ENCODE peak calls at places on chromosomes 5 and 9, in seven cellular contexts. One of them, this sample, is unnamed.
A peak's percentile ranks its signal among the peaks of the same experiment; 100 is the strongest.

GRCh38 chr5:100566382-100567141 is 31.4 kb downstream of the FAM174A start:
- DNase-seq in heart left ventricle: no peak
- DNase-seq in astrocyte of the cerebellum: no peak
- DNase-seq in pancreas: no peak
- DNase-seq in WTC11: no peak
- DNase-seq in sigmoid colon: no peak
- DNase-seq in heart right ventricle: no peak
- DNase-seq in this sample: no peak

GRCh38 chr9:16509946-16510504 is 360.4 kb downstream of the BNC2 start:
- DNase-seq in heart left ventricle: no peak
- DNase-seq in astrocyte of the cerebellum: peak; percentile 82
- DNase-seq in pancreas: no peak
- DNase-seq in WTC11: no peak
- DNase-seq in sigmoid colon: no peak
- DNase-seq in heart right ventricle: no peak
- DNase-seq in this sample: peak; percentile 86

GRCh38 chr5:123044926-123045617 is 8.5 kb upstream of the PPIC start:
- DNase-seq in heart left ventricle: no peak
- DNase-seq in astrocyte of the cerebellum: no peak
- DNase-seq in pancreas: no peak
- DNase-seq in WTC11: no peak
- DNase-seq in sigmoid colon: no peak
- DNase-seq in heart right ventricle: no peak
- DNase-seq in this sample: no peak

GRCh38 chr9:34125681-34126206 is 754 bp downstream of the DCAF12 start:
- DNase-seq in heart left ventricle: no peak
- DNase-seq in astrocyte of the cerebellum: no peak
- DNase-seq in pancreas: no peak
- DNase-seq in WTC11: peak; percentile 16
- DNase-seq in sigmoid colon: no peak
- DNase-seq in heart right ventricle: no peak
- DNase-seq in this sample: peak; percentile 19

GRCh38 chr9:38441347-38442085 is 17.3 kb upstream of the IGFBPL1 start:
- DNase-seq in heart left ventricle: no peak
- DNase-seq in astrocyte of the cerebellum: no peak
- DNase-seq in pancreas: no peak
- DNase-seq in WTC11: no peak
- DNase-seq in sigmoid colon: no peak
- DNase-seq in heart right ventricle: no peak
- DNase-seq in this sample: no peak

GRCh38 chr5:133934822-133935793 is 33.3 kb downstream of the C5orf15 start:
- DNase-seq in heart left ventricle: no peak
- DNase-seq in astrocyte of the cerebellum: no peak
- DNase-seq in pancreas: no peak
- DNase-seq in WTC11: no peak
- DNase-seq in sigmoid colon: no peak
- DNase-seq in heart right ventricle: no peak
- DNase-seq in this sample: no peak

GRCh38 chr5:8750100-8750499 is 795.8 kb downstream of the SEMA5A start:
- DNase-seq in heart left ventricle: no peak
- DNase-seq in astrocyte of the cerebellum: no peak
- DNase-seq in pancreas: no peak
- DNase-seq in WTC11: no peak
- DNase-seq in sigmoid colon: no peak
- DNase-seq in heart right ventricle: no peak
- DNase-seq in this sample: no peak

GRCh38 chr5:153520952-153521351 is 30.5 kb downstream of the GRIA1 start:
- DNase-seq in heart left ventricle: no peak
- DNase-seq in astrocyte of the cerebellum: no peak
- DNase-seq in pancreas: no peak
- DNase-seq in WTC11: no peak
- DNase-seq in sigmoid colon: no peak
- DNase-seq in heart right ventricle: no peak
- DNase-seq in this sample: no peak

GRCh38 chr5:76252437-76252836 is 150.6 kb upstream of the IQGAP2 start:
- DNase-seq in heart left ventricle: no peak
- DNase-seq in astrocyte of the cerebellum: no peak
- DNase-seq in pancreas: no peak
- DNase-seq in WTC11: no peak
- DNase-seq in sigmoid colon: no peak
- DNase-seq in heart right ventricle: no peak
- DNase-seq in this sample: no peak

GRCh38 chr5:115450741-115451140 is 93.8 kb downstream of the FEM1C start:
- DNase-seq in heart left ventricle: no peak
- DNase-seq in astrocyte of the cerebellum: no peak
- DNase-seq in pancreas: no peak
- DNase-seq in WTC11: no peak
- DNase-seq in sigmoid colon: no peak
- DNase-seq in heart right ventricle: no peak
- DNase-seq in this sample: peak; percentile 65

GRCh38 chr5:115414406-115415142 is 118.1 kb upstream of the CCDC112 start:
- DNase-seq in heart left ventricle: peak; percentile 49
- DNase-seq in astrocyte of the cerebellum: peak; percentile 28
- DNase-seq in pancreas: no peak
- DNase-seq in WTC11: no peak
- DNase-seq in sigmoid colon: peak; percentile 78
- DNase-seq in heart right ventricle: no peak
- DNase-seq in this sample: peak; percentile 63

GRCh38 chr9:14309403-14309802 is 4.5 kb downstream of the NFIB start:
- DNase-seq in heart left ventricle: no peak
- DNase-seq in astrocyte of the cerebellum: peak; percentile 82
- DNase-seq in pancreas: no peak
- DNase-seq in WTC11: no peak
- DNase-seq in sigmoid colon: no peak
- DNase-seq in heart right ventricle: no peak
- DNase-seq in this sample: peak; percentile 87

GRCh38 chr9:124569942-124570341 is 62.7 kb upstream of the NR5A1 start:
- DNase-seq in heart left ventricle: no peak
- DNase-seq in astrocyte of the cerebellum: no peak
- DNase-seq in pancreas: no peak
- DNase-seq in WTC11: no peak
- DNase-seq in sigmoid colon: no peak
- DNase-seq in heart right ventricle: no peak
- DNase-seq in this sample: no peak

GRCh38 chr9:111483862-111484563 is at the start of gene ECPAS:
- DNase-seq in heart left ventricle: peak; percentile 82
- DNase-seq in astrocyte of the cerebellum: peak; percentile 33
- DNase-seq in pancreas: peak; percentile 84
- DNase-seq in WTC11: peak; percentile 71
- DNase-seq in sigmoid colon: peak; percentile 88
- DNase-seq in heart right ventricle: peak; percentile 77
- DNase-seq in this sample: peak; percentile 82

GRCh38 chr5:112203229-112203628 is 215.8 kb downstream of the EPB41L4A start:
- DNase-seq in heart left ventricle: no peak
- DNase-seq in astrocyte of the cerebellum: no peak
- DNase-seq in pancreas: no peak
- DNase-seq in WTC11: no peak
- DNase-seq in sigmoid colon: no peak
- DNase-seq in heart right ventricle: no peak
- DNase-seq in this sample: no peak

GRCh38 chr9:34633851-34634550 is 3.6 kb downstream of the SIGMAR1 start:
- DNase-seq in heart left ventricle: peak; percentile 46
- DNase-seq in astrocyte of the cerebellum: peak; percentile 45
- DNase-seq in pancreas: peak; percentile 82
- DNase-seq in WTC11: peak; percentile 75
- DNase-seq in sigmoid colon: peak; percentile 79
- DNase-seq in heart right ventricle: peak; percentile 61
- DNase-seq in this sample: peak; percentile 55

GRCh38 chr5:173238312-173239232 is 3.6 kb upstream of the NKX2-5 start:
- DNase-seq in heart left ventricle: peak; percentile 29
- DNase-seq in astrocyte of the cerebellum: no peak
- DNase-seq in pancreas: no peak
- DNase-seq in WTC11: no peak
- DNase-seq in sigmoid colon: no peak
- DNase-seq in heart right ventricle: no peak
- DNase-seq in this sample: no peak

GRCh38 chr9:113844466-113844865 is 31.6 kb upstream of the ZNF618 start:
- DNase-seq in heart left ventricle: no peak
- DNase-seq in astrocyte of the cerebellum: no peak
- DNase-seq in pancreas: no peak
- DNase-seq in WTC11: no peak
- DNase-seq in sigmoid colon: no peak
- DNase-seq in heart right ventricle: no peak
- DNase-seq in this sample: no peak

GRCh38 chr5:139910901-139911300 is 115.3 kb downstream of the PSD2 start:
- DNase-seq in heart left ventricle: no peak
- DNase-seq in astrocyte of the cerebellum: no peak
- DNase-seq in pancreas: no peak
- DNase-seq in WTC11: no peak
- DNase-seq in sigmoid colon: peak; percentile 45
- DNase-seq in heart right ventricle: no peak
- DNase-seq in this sample: no peak

GRCh38 chr9:122807271-122807900 is 7.5 kb downstream of the OR1K1 start:
- DNase-seq in heart left ventricle: no peak
- DNase-seq in astrocyte of the cerebellum: no peak
- DNase-seq in pancreas: no peak
- DNase-seq in WTC11: no peak
- DNase-seq in sigmoid colon: no peak
- DNase-seq in heart right ventricle: no peak
- DNase-seq in this sample: no peak

GRCh38 chr5:72920690-72921089 is 35.2 kb upstream of the FCHO2 start:
- DNase-seq in heart left ventricle: no peak
- DNase-seq in astrocyte of the cerebellum: peak; percentile 29
- DNase-seq in pancreas: no peak
- DNase-seq in WTC11: no peak
- DNase-seq in sigmoid colon: no peak
- DNase-seq in heart right ventricle: no peak
- DNase-seq in this sample: peak; percentile 57

GRCh38 chr9:13351768-13352386 is 72.4 kb upstream of the MPDZ start:
- DNase-seq in heart left ventricle: no peak
- DNase-seq in astrocyte of the cerebellum: peak; percentile 71
- DNase-seq in pancreas: no peak
- DNase-seq in WTC11: no peak
- DNase-seq in sigmoid colon: no peak
- DNase-seq in heart right ventricle: no peak
- DNase-seq in this sample: peak; percentile 73

GRCh38 chr9:93809204-93809940 is 145.8 kb downstream of the BARX1 start:
- DNase-seq in heart left ventricle: no peak
- DNase-seq in astrocyte of the cerebellum: no peak
- DNase-seq in pancreas: no peak
- DNase-seq in WTC11: no peak
- DNase-seq in sigmoid colon: no peak
- DNase-seq in heart right ventricle: no peak
- DNase-seq in this sample: no peak

GRCh38 chr9:126125177-126125576 is 201.5 kb upstream of the MVB12B start:
- DNase-seq in heart left ventricle: no peak
- DNase-seq in astrocyte of the cerebellum: no peak
- DNase-seq in pancreas: no peak
- DNase-seq in WTC11: no peak
- DNase-seq in sigmoid colon: no peak
- DNase-seq in heart right ventricle: no peak
- DNase-seq in this sample: no peak

DNA sequence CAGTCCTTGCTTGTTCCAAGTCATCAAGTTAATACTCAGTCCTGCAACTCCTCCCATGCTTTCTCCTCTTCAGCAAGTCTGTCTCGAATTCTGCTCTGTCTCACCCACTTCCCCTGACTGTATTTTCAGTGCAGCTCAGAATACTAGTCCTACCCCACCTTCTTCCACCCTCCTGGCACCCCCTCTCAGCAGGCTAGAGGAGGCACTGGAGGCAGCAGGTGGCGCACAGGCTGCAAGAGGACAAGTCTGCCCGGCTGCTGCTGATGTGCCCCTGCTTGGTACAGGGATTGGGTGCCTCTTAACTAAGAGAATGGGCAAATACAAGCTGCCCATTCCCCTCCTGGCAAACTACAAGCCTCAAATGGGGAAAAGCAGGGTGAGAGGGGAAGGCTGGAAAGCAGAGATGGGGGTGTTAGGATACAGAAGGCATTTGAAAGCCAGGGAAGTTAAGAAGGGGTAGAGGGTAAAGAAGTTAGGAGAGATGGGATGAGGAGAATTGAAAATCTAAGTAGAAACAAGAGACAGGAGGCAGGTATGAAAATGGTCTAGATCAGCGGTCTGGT is 5.0 kb downstream of the TLN1 start:
- DNase-seq in heart left ventricle: peak; percentile 70
- DNase-seq in astrocyte of the cerebellum: no peak
- DNase-seq in pancreas: no peak
- DNase-seq in WTC11: no peak
- DNase-seq in sigmoid colon: peak; percentile 91
- DNase-seq in heart right ventricle: peak; percentile 38
- DNase-seq in this sample: peak; percentile 48
- TF ChIP-seq CTCF in heart left ventricle: peak; percentile 28
- TF ChIP-seq CTCF in astrocyte of the cerebellum: peak; percentile 3
- TF ChIP-seq CTCF in pancreas: no peak
- TF ChIP-seq CTCF in WTC11: no peak
- TF ChIP-seq CTCF in sigmoid colon: peak; percentile 24
- TF ChIP-seq CTCF in heart right ventricle: no peak
- TF ChIP-seq CTCF in this sample: peak; percentile 18

DNA sequence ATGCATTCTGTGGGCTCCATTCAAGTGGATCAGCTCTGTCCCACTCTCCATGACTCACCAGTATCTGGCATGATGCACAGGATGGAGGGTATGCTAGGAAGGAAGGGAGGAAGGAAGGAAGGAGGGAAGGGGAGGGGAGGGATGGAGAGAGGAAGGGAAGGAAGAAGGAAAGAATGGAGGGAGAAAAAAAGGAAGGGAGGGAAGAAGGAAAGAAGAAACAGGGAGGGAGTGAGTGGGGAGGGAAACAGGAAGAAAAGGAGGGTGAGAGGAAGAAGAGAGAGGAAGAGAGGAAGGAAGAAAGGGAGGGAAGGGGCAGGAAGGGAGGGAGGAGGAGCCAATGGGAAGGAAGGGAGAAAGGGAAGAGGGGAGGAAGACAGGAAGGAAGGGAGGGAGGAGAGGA is 5.3 kb upstream of the BARHL1 start:
- DNase-seq in heart left ventricle: no peak
- DNase-seq in astrocyte of the cerebellum: no peak
- DNase-seq in pancreas: no peak
- DNase-seq in WTC11: no peak
- DNase-seq in sigmoid colon: no peak
- DNase-seq in heart right ventricle: no peak
- DNase-seq in this sample: no peak
- TF ChIP-seq CTCF in heart left ventricle: no peak
- TF ChIP-seq CTCF in astrocyte of the cerebellum: no peak
- TF ChIP-seq CTCF in pancreas: no peak
- TF ChIP-seq CTCF in WTC11: no peak
- TF ChIP-seq CTCF in sigmoid colon: no peak
- TF ChIP-seq CTCF in heart right ventricle: no peak
- TF ChIP-seq CTCF in this sample: no peak

DNA sequence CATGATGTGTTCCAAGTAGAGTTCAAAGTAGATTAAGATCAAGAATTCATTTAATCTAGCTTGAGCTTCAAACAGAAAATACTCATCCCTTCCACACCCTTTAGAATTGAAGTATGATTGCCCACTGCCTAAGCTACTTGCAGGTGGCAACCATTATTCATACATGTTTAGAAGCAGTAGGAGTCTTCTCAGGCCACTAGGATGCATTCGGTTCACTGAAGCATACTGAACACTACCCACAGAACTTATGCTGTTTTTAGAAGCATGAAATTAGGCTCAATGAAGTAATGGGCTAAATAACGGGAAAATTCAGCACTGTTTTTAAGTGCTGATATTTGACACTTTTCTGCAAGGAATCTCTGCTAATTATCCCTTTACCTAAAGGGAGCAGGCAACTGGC is 263.4 kb downstream of the DEPDC1B start:
- DNase-seq in heart left ventricle: no peak
- DNase-seq in astrocyte of the cerebellum: peak; percentile 1
- DNase-seq in pancreas: no peak
- DNase-seq in WTC11: no peak
- DNase-seq in sigmoid colon: no peak
- DNase-seq in heart right ventricle: no peak
- DNase-seq in this sample: no peak
- TF ChIP-seq CTCF in heart left ventricle: no peak
- TF ChIP-seq CTCF in astrocyte of the cerebellum: no peak
- TF ChIP-seq CTCF in pancreas: no peak
- TF ChIP-seq CTCF in WTC11: no peak
- TF ChIP-seq CTCF in sigmoid colon: no peak
- TF ChIP-seq CTCF in heart right ventricle: no peak
- TF ChIP-seq CTCF in this sample: no peak

GRCh38 chr5:28344803-28345433 is 1306.5 kb upstream of the CDH9 start:
- DNase-seq in heart left ventricle: no peak
- DNase-seq in astrocyte of the cerebellum: peak; percentile 1
- DNase-seq in pancreas: no peak
- DNase-seq in WTC11: no peak
- DNase-seq in sigmoid colon: no peak
- DNase-seq in heart right ventricle: no peak
- DNase-seq in this sample: peak; percentile 55
- TF ChIP-seq CTCF in heart left ventricle: no peak
- TF ChIP-seq CTCF in astrocyte of the cerebellum: peak; percentile 16
- TF ChIP-seq CTCF in pancreas: no peak
- TF ChIP-seq CTCF in WTC11: peak; percentile 36
- TF ChIP-seq CTCF in sigmoid colon: no peak
- TF ChIP-seq CTCF in heart right ventricle: peak; percentile 42
- TF ChIP-seq CTCF in this sample: peak; percentile 45